ENCODE peak calls at places on chromosomes 5 and 9, in four cellular contexts. One of them, this sample, is unnamed.

GRCh38 chr9:1676771-1677170 is 338.4 kb upstream of the SMARCA2 start:
- DNase-seq in NT2/D1: no peak
- DNase-seq in GM12878: no peak
- DNase-seq in H1: no peak
- DNase-seq in this sample: no peak

GRCh38 chr5:16857635-16858034 is 78.5 kb downstream of the MYO10 start:
- DNase-seq in NT2/D1: no peak
- DNase-seq in GM12878: no peak
- DNase-seq in H1: no peak
- DNase-seq in this sample: no peak

GRCh38 chr9:86598411-86599239 is 244.4 kb upstream of the TUT7 start:
- DNase-seq in NT2/D1: no peak
- DNase-seq in GM12878: no peak
- DNase-seq in H1: no peak
- DNase-seq in this sample: no peak

GRCh38 chr5:5373351-5374033 is 49.0 kb upstream of the ICE1 start:
- DNase-seq in NT2/D1: no peak
- DNase-seq in GM12878: no peak
- DNase-seq in H1: no peak
- DNase-seq in this sample: no peak

GRCh38 chr5:141695627-141696180 is 13.7 kb upstream of the ARAP3 start:
- DNase-seq in NT2/D1: no peak
- DNase-seq in GM12878: no peak
- DNase-seq in H1: no peak
- DNase-seq in this sample: no peak

GRCh38 chr5:72167790-72168189 is 60.5 kb downstream of the MAP1B start:
- DNase-seq in NT2/D1: no peak
- DNase-seq in GM12878: no peak
- DNase-seq in H1: no peak
- DNase-seq in this sample: no peak

GRCh38 chr9:113619156-113619861 is 155.8 kb downstream of the RGS3 start:
- DNase-seq in NT2/D1: no peak
- DNase-seq in GM12878: no peak
- DNase-seq in H1: peak; percentile 40
- DNase-seq in this sample: no peak

GRCh38 chr9:98189412-98189811 is 3.0 kb downstream of the CORO2A start:
- DNase-seq in NT2/D1: no peak
- DNase-seq in GM12878: no peak
- DNase-seq in H1: no peak
- DNase-seq in this sample: no peak

GRCh38 chr5:180785151-180785781 is 17.3 kb downstream of the MGAT1 start:
- DNase-seq in NT2/D1: no peak
- DNase-seq in GM12878: no peak
- DNase-seq in H1: no peak
- DNase-seq in this sample: no peak

GRCh38 chr9:18857769-18858168 is 175.2 kb downstream of the SAXO1 start:
- DNase-seq in NT2/D1: no peak
- DNase-seq in GM12878: no peak
- DNase-seq in H1: no peak
- DNase-seq in this sample: no peak

GRCh38 chr5:6389946-6390530 is 11.7 kb upstream of the MED10 start:
- DNase-seq in NT2/D1: no peak
- DNase-seq in GM12878: no peak
- DNase-seq in H1: no peak
- DNase-seq in this sample: no peak

GRCh38 chr5:2432070-2432920 is 319.2 kb downstream of the IRX2 start:
- DNase-seq in NT2/D1: no peak
- DNase-seq in GM12878: no peak
- DNase-seq in H1: no peak
- DNase-seq in this sample: no peak

GRCh38 chr9:127088724-127089615 is 33.5 kb downstream of the ANGPTL2 start:
- DNase-seq in NT2/D1: no peak
- DNase-seq in GM12878: no peak
- DNase-seq in H1: no peak
- DNase-seq in this sample: no peak

GRCh38 chr5:154117050-154117449 is 73.5 kb upstream of the GALNT10 start:
- DNase-seq in NT2/D1: no peak
- DNase-seq in GM12878: no peak
- DNase-seq in H1: no peak
- DNase-seq in this sample: no peak

GRCh38 chr9:9170735-9171134 is 1371.2 kb upstream of the DMAC1 start:
- DNase-seq in NT2/D1: no peak
- DNase-seq in GM12878: no peak
- DNase-seq in H1: no peak
- DNase-seq in this sample: no peak

GRCh38 chr9:68793605-68794343 is 88.7 kb downstream of the PIP5K1B start:
- DNase-seq in NT2/D1: no peak
- DNase-seq in GM12878: peak; percentile 34
- DNase-seq in H1: no peak
- DNase-seq in this sample: no peak

GRCh38 chr9:123423036-123423640 is 67.1 kb downstream of the CRB2 start:
- DNase-seq in NT2/D1: no peak
- DNase-seq in GM12878: no peak
- DNase-seq in H1: no peak
- DNase-seq in this sample: no peak

GRCh38 chr5:16417392-16418074 is 48.1 kb downstream of the ZNF622 start:
- DNase-seq in NT2/D1: no peak
- DNase-seq in GM12878: no peak
- DNase-seq in H1: no peak
- DNase-seq in this sample: no peak

GRCh38 chr5:10227396-10227795 is 22.3 kb downstream of the ATPSCKMT start:
- DNase-seq in NT2/D1: no peak
- DNase-seq in GM12878: no peak
- DNase-seq in H1: no peak
- DNase-seq in this sample: no peak

GRCh38 chr5:125835293-125836172 is 587.7 kb upstream of the GRAMD2B start:
- DNase-seq in NT2/D1: peak; percentile 28
- DNase-seq in GM12878: no peak
- DNase-seq in H1: peak; percentile 52
- DNase-seq in this sample: peak; percentile 67

GRCh38 chr5:6720561-6720921 is 7.3 kb downstream of the TENT4A start:
- DNase-seq in NT2/D1: no peak
- DNase-seq in GM12878: no peak
- DNase-seq in H1: no peak
- DNase-seq in this sample: no peak

GRCh38 chr5:96297290-96297689 is 135.8 kb downstream of the PCSK1 start:
- DNase-seq in NT2/D1: no peak
- DNase-seq in GM12878: no peak
- DNase-seq in H1: no peak
- DNase-seq in this sample: peak; percentile 13

GRCh38 chr9:74025402-74025894 is 471.7 kb upstream of the RORB start:
- DNase-seq in NT2/D1: no peak
- DNase-seq in GM12878: no peak
- DNase-seq in H1: no peak
- DNase-seq in this sample: no peak

GRCh38 chr9:13266172-13266571 is 13.3 kb downstream of the MPDZ start:
- DNase-seq in NT2/D1: no peak
- DNase-seq in GM12878: no peak
- DNase-seq in H1: no peak
- DNase-seq in this sample: no peak
- TF ChIP-seq SUZ12 in NT2/D1: no peak
- TF ChIP-seq SUZ12 in GM12878: no peak
- TF ChIP-seq SUZ12 in H1: no peak
- TF ChIP-seq SUZ12 in this sample: no peak

DNA sequence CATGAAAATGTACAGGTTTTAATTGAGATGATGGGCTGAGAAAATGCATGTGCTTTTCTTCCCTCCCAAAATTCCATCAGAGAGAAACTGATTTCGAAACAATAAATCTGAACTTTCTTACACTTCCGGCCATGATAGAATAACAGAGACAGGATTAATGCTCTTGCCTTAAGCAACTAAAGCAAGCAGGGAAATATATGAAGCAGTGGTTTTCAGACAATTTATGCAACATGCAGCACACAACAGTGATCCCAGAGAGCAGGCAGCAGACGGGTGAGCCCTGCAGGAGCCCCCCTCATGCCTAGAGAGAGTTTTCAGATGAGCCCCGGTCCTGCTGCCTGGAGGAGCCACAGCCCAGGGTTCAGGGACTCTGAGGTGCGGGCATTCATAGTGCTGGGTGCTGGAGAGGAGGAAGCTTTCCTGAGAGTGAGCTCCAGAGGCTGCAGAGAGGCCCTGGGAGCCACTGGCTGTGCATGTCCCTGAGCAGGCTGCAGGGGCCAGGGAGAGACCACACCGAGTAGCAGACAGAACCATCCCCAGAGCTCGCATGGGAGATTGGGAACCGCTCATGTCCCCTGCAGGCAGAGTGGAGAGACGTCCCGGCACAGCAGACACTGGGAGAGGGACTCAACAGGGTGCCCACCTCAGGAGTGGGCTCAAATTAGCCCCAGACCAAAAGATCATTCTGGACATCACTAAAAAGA is 143.5 kb downstream of the OLFM1 start:
- DNase-seq in NT2/D1: no peak
- DNase-seq in GM12878: no peak
- DNase-seq in H1: no peak
- DNase-seq in this sample: no peak
- TF ChIP-seq SUZ12 in NT2/D1: no peak
- TF ChIP-seq SUZ12 in GM12878: no peak
- TF ChIP-seq SUZ12 in H1: no peak
- TF ChIP-seq SUZ12 in this sample: no peak

GRCh38 chr9:109640232-109641078 is 139.5 kb upstream of the PALM2AKAP2 start:
- DNase-seq in NT2/D1: no peak
- DNase-seq in GM12878: no peak
- DNase-seq in H1: peak; percentile 76
- DNase-seq in this sample: peak; percentile 51
- TF ChIP-seq SUZ12 in NT2/D1: peak; percentile 27
- TF ChIP-seq SUZ12 in GM12878: no peak
- TF ChIP-seq SUZ12 in H1: no peak
- TF ChIP-seq SUZ12 in this sample: no peak

DNA sequence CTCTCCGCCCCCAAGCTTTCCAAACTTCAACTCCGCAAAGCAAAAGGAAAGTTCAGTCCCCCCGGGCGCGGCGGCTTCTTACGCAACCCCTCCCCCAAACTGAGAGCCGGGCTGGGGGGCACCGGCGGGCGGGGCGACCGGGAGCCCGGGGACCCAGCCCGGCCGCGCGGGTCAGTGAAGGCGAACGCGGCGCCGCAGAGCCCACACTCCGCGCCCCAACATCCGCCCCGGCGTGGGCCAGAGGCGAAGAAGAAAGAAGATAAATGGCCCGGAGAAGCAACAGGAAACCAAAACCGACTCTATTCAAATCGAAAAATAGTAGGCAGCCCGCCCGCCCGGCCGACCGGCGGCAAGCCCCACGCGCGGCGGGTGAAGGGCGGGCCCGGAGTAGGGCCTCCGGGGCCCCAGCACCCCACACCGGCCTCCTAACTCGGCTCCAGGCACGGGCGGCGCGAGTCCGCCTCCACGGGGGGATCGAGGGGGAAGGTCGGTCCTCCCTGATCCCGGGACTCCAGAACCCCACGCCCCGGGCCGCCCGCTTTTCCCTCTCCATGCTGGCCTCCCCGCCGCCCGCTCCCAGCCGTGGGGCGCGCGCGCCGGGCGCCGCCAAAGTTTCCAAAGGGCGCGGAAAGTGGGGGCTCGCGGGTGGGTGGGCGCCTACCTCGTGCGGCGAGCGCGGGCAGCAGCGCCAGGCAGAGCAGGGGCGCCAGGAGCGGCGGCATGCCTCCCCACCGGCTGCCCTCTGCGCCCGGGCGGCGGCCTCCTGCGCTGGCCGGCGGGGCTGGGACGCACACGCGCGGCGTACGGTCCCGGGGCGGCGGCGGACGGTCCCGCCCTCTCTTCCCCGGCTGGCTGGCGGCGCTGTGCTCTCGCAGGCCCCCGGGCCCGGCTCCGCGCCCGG is 533 bp downstream of the NOTCH1 start:
- DNase-seq in NT2/D1: no peak
- DNase-seq in GM12878: no peak
- DNase-seq in H1: no peak
- DNase-seq in this sample: no peak
- TF ChIP-seq SUZ12 in NT2/D1: no peak
- TF ChIP-seq SUZ12 in GM12878: no peak
- TF ChIP-seq SUZ12 in H1: peak; percentile 21
- TF ChIP-seq SUZ12 in this sample: no peak

GRCh38 chr9:38257626-38258215 is 134.8 kb upstream of the ALDH1B1 start:
- DNase-seq in NT2/D1: no peak
- DNase-seq in GM12878: no peak
- DNase-seq in H1: no peak
- DNase-seq in this sample: no peak

GRCh38 chr9:38254756-38255155 is 137.7 kb upstream of the ALDH1B1 start:
- DNase-seq in NT2/D1: no peak
- DNase-seq in GM12878: no peak
- DNase-seq in H1: no peak
- DNase-seq in this sample: no peak

GRCh38 chr9:38254151-38254550 is 138.4 kb upstream of the ALDH1B1 start:
- DNase-seq in NT2/D1: no peak
- DNase-seq in GM12878: no peak
- DNase-seq in H1: no peak
- DNase-seq in this sample: no peak

GRCh38 chr9:38255599-38255998 is 136.9 kb upstream of the ALDH1B1 start:
- DNase-seq in NT2/D1: no peak
- DNase-seq in GM12878: no peak
- DNase-seq in H1: no peak
- DNase-seq in this sample: no peak

GRCh38 chr9:38256461-38256860 is 136.0 kb upstream of the ALDH1B1 start:
- DNase-seq in NT2/D1: no peak
- DNase-seq in GM12878: no peak
- DNase-seq in H1: no peak
- DNase-seq in this sample: no peak
- TF ChIP-seq SUZ12 in NT2/D1: no peak
- TF ChIP-seq SUZ12 in GM12878: no peak
- TF ChIP-seq SUZ12 in H1: no peak
- TF ChIP-seq SUZ12 in this sample: no peak

GRCh38 chr9:70435948-70436347 is 21.5 kb upstream of the KLF9 start:
- DNase-seq in NT2/D1: no peak
- DNase-seq in GM12878: no peak
- DNase-seq in H1: no peak
- DNase-seq in this sample: no peak

GRCh38 chr9:70442328-70442848 is 27.9 kb upstream of the KLF9 start:
- DNase-seq in NT2/D1: no peak
- DNase-seq in GM12878: no peak
- DNase-seq in H1: no peak
- DNase-seq in this sample: no peak

GRCh38 chr9:70441622-70442021 is 27.2 kb upstream of the KLF9 start:
- DNase-seq in NT2/D1: no peak
- DNase-seq in GM12878: no peak
- DNase-seq in H1: no peak
- DNase-seq in this sample: no peak

GRCh38 chr9:70439991-70440706 is 25.7 kb upstream of the KLF9 start:
- DNase-seq in NT2/D1: no peak
- DNase-seq in GM12878: no peak
- DNase-seq in H1: no peak
- DNase-seq in this sample: no peak

GRCh38 chr9:70438341-70438924 is 24.0 kb upstream of the KLF9 start:
- DNase-seq in NT2/D1: no peak
- DNase-seq in GM12878: no peak
- DNase-seq in H1: no peak
- DNase-seq in this sample: no peak
- TF ChIP-seq SUZ12 in NT2/D1: no peak
- TF ChIP-seq SUZ12 in GM12878: no peak
- TF ChIP-seq SUZ12 in H1: no peak
- TF ChIP-seq SUZ12 in this sample: no peak

DNA sequence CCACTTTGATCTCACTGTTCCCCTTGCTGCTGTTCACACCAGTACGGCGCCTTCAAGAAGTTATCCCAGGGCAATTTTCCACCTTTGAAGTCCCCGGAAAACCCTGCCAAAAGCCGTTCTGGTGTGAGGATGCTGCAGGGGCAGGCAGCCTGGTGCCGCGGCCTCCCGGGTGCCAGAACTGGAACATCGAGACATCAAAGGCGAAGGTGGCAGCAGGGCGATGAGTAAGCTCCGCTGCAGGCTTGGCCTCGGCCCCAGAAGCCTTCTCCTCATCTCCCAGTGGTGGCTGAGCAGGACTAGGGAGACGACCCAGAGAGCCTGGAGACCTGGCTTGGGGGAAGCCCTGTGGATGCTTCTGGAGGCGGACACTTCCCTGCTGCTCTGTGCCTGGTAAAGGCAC is 115.3 kb upstream of the MSX2 start:
- DNase-seq in NT2/D1: no peak
- DNase-seq in GM12878: no peak
- DNase-seq in H1: no peak
- DNase-seq in this sample: no peak
- TF ChIP-seq SUZ12 in NT2/D1: no peak
- TF ChIP-seq SUZ12 in GM12878: no peak
- TF ChIP-seq SUZ12 in H1: no peak
- TF ChIP-seq SUZ12 in this sample: no peak

This sample was measured in HEK293T.